ENCODE peak calls at places on chromosome 21, in five cellular contexts. V is brain microvascular endothelial cell, U is fibroblast of the aortic adventitia, F is NB4, B is AG09309. I is an unnamed sample.

GRCh38 chr21:44948426-44949120 is 8.7 kb downstream of the SLX9 start:
- DNase-seq in V (no peak), U (no peak), F (no peak), B (no peak), I (no peak)

GRCh38 chr21:44533891-44534627 is 5.9 kb downstream of the KRTAP10-1 start:
- DNase-seq in V (no peak), U (no peak), F (no peak), B (no peak), I (no peak)

GRCh38 chr21:37087188-37087587 is 14.1 kb downstream of the TTC3 start:
- DNase-seq in V (peak), U (peak), F (peak), B (peak), I (no peak)

GRCh38 chr21:41615613-41616012 is 107.7 kb upstream of the TMPRSS2 start:
- DNase-seq in V (peak), U (peak), F (no peak), B (peak), I (peak)

GRCh38 chr21:27505516-27505915 is 538.6 kb upstream of the ADAMTS5 start:
- DNase-seq in V (no peak), U (peak), F (no peak), B (peak), I (peak)

GRCh38 chr21:42574234-42575027 is 60.8 kb downstream of the SLC37A1 start:
- DNase-seq in V (peak), U (no peak), F (peak), B (no peak), I (no peak)

GRCh38 chr21:36773111-36773510 is 74.2 kb downstream of the SIM2 start:
- DNase-seq in V (peak), U (peak), F (no peak), B (peak), I (no peak)

GRCh38 chr21:43733529-43734071 is 14.7 kb downstream of the PDXK start:
- DNase-seq in V (no peak), U (peak), F (no peak), B (peak), I (no peak)

GRCh38 chr21:41614456-41615010 is 106.6 kb upstream of the TMPRSS2 start:
- DNase-seq in V (no peak), U (no peak), F (no peak), B (no peak), I (no peak)

GRCh38 chr21:8992731-8993174 is 1528.6 kb upstream of the TPTE start:
- DNase-seq in V (no peak), U (no peak), F (no peak), B (no peak), I (no peak)

GRCh38 chr21:41897047-41897669 is 18.0 kb upstream of the PRDM15 start:
- DNase-seq in V (no peak), U (no peak), F (no peak), B (no peak), I (no peak)

GRCh38 chr21:25901580-25901979 is 166.8 kb downstream of the GABPA start:
- DNase-seq in V (no peak), U (no peak), F (no peak), B (no peak), I (no peak)

GRCh38 chr21:39334611-39335010 is 14.3 kb downstream of the HMGN1 start:
- DNase-seq in V (no peak), U (no peak), F (no peak), B (no peak), I (no peak)

GRCh38 chr21:14987370-14988170 is 77.2 kb downstream of the NRIP1 start:
- DNase-seq in V (no peak), U (no peak), F (no peak), B (no peak), I (no peak)

GRCh38 chr21:42010507-42011493 is 640 bp upstream of the ZBTB21 start:
- DNase-seq in V (no peak), U (no peak), F (peak), B (no peak), I (no peak)

GRCh38 chr21:25115021-25115420 is 492.3 kb downstream of the MRPL39 start:
- DNase-seq in V (no peak), U (peak), F (no peak), B (no peak), I (no peak)

GRCh38 chr21:39712976-39713375 is 32.0 kb upstream of the IGSF5 start:
- DNase-seq in V (no peak), U (no peak), F (peak), B (no peak), I (no peak)

GRCh38 chr21:37758997-37759396 is 157.3 kb downstream of the KCNJ6 start:
- DNase-seq in V (peak), U (peak), F (peak), B (no peak), I (no peak)

GRCh38 chr21:44292812-44293195 is 7.0 kb upstream of the PFKL start:
- DNase-seq in V (no peak), U (no peak), F (no peak), B (no peak), I (no peak)

GRCh38 chr21:44083631-44084291 is 23.4 kb upstream of the PWP2 start:
- DNase-seq in V (peak), U (no peak), F (no peak), B (no peak), I (no peak)

GRCh38 chr21:25461730-25462129 is 145.6 kb downstream of the MRPL39 start:
- DNase-seq in V (peak), U (peak), F (no peak), B (no peak), I (no peak)

GRCh38 chr21:45768011-45768740 is 124.7 kb downstream of the PCBP3 start:
- DNase-seq in V (peak), U (peak), F (no peak), B (peak), I (peak)

GRCh38 chr21:45256912-45257672 is 30.6 kb downstream of the POFUT2 start:
- DNase-seq in V (no peak), U (no peak), F (peak), B (no peak), I (no peak)

GRCh38 chr21:37915941-37916794 is at the start of gene KCNJ6:
- DNase-seq in V (peak), U (peak), F (peak), B (no peak), I (no peak)

GRCh38 chr21:32523463-32523862 is 61.9 kb downstream of the TCP10L start:
- DNase-seq in V (no peak), U (no peak), F (no peak), B (no peak), I (no peak)

GRCh38 chr21:23853796-23854379 is 1753.4 kb downstream of the MRPL39 start:
- DNase-seq in V (peak), U (peak), F (peak), B (no peak), I (no peak)

GRCh38 chr21:45947296-45947695 is 34.3 kb upstream of the COL6A1 start:
- DNase-seq in V (no peak), U (no peak), F (no peak), B (no peak), I (no peak)

GRCh38 chr21:41703857-41704501 is 62.9 kb downstream of the RIPK4 start:
- DNase-seq in V (no peak), U (no peak), F (no peak), B (no peak), I (no peak)

GRCh38 chr21:45074048-45074817 is at the start of gene ADARB1:
- DNase-seq in V (peak), U (peak), F (peak), B (no peak), I (no peak)

GRCh38 chr21:45542242-45542666 is at the start of gene SLC19A1:
- DNase-seq in V (no peak), U (peak), F (peak), B (no peak), I (no peak)

GRCh38 chr21:39189857-39190604 is 6.8 kb upstream of the PSMG1 start:
- DNase-seq in V (peak), U (peak), F (no peak), B (no peak), I (peak)

GRCh38 chr21:38460171-38460742 is 38.0 kb downstream of the ERG start:
- DNase-seq in V (peak), U (peak), F (no peak), B (no peak), I (no peak)

GRCh38 chr21:33395866-33396265 is 7.3 kb upstream of the IFNGR2 start:
- DNase-seq in V (no peak), U (peak), F (peak), B (no peak), I (no peak)

GRCh38 chr21:44778499-44778911 is 23.1 kb downstream of the UBE2G2 start:
- DNase-seq in V (no peak), U (no peak), F (no peak), B (no peak), I (no peak)

GRCh38 chr21:45033791-45034555 is 40.4 kb upstream of the ADARB1 start:
- DNase-seq in V (peak), U (peak), F (no peak), B (peak), I (no peak)

GRCh38 chr21:36994501-36995189 is 11.9 kb upstream of the RIPPLY3 start:
- DNase-seq in V (no peak), U (no peak), F (no peak), B (no peak), I (no peak)

GRCh38 chr21:27206368-27206982 is 239.6 kb upstream of the ADAMTS5 start:
- DNase-seq in V (peak), U (no peak), F (no peak), B (no peak), I (no peak)

GRCh38 chr21:44617071-44617501 is 5.2 kb downstream of the KRTAP10-8 start:
- DNase-seq in V (no peak), U (no peak), F (no peak), B (no peak), I (no peak)

GRCh38 chr21:36282568-36283230 is 37.3 kb upstream of the MORC3 start:
- DNase-seq in V (peak), U (no peak), F (no peak), B (peak), I (no peak)

GRCh38 chr21:39313042-39313456 is 383 bp downstream of the BRWD1 start:
- DNase-seq in V (peak), U (no peak), F (no peak), B (no peak), I (no peak)

DNA sequence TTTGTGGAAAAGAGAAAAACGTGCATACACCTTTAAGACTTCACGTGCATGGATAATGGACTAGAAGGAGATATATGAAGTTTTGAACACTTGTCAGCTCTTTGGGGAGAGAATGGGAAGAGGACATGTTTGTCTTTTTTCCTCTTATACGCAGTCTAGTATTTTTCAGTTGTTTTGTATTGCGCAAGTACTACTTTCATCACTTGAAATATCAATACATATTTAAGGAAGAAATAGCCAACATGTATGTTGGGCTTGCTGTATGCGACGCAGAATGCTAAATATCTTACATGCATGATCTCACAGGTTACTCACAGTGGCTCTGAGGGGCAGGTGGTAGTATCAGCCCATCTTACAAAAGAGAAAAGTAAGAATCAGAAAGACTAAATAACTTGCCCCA is 176.5 kb upstream of the RUNX1 start:
- DNase-seq in V (no peak), U (no peak), F (no peak), B (no peak), I (no peak)
- TF ChIP-seq CTCF in V (no peak), U (no peak), F (no peak), B (no peak), I (no peak)

GRCh38 chr21:34498623-34499022 is 13.4 kb downstream of the KCNE1 start:
- DNase-seq in V (peak), U (peak), F (no peak), B (no peak), I (no peak)
- TF ChIP-seq CTCF in V (no peak), U (no peak), F (no peak), B (no peak), I (no peak)

DNA sequence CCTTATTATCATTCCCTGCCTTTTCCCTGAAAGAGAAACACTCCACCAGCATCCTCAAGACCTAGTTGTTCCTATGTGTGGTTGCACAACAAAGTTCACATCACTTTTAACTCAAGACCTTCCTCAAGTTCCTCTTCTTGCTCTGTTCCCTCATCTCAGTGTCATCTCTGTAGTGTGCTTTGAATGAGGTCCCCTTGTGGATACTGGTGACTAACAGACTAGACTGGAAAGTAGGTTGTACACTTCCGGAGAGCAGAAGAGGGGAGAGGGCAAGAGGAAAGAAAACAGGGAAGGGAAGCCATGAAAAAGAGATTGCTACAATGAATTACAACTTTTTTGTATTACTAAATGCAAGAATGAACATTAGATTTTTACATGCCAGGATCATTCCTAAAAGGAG is 853.8 kb downstream of the USP25 start:
- DNase-seq in V (no peak), U (no peak), F (peak), B (no peak), I (no peak)
- TF ChIP-seq CTCF in V (no peak), U (no peak), F (no peak), B (no peak), I (no peak)

GRCh38 chr21:28742527-28742926 is 250.2 kb downstream of the LTN1 start:
- DNase-seq in V (peak), U (peak), F (no peak), B (no peak), I (no peak)
- TF ChIP-seq CTCF in V (peak), U (peak), F (no peak), B (peak), I (peak)

GRCh38 chr21:29499734-29500343 is 201.1 kb downstream of the BACH1 start:
- DNase-seq in V (peak), U (no peak), F (peak), B (no peak), I (no peak)
- TF ChIP-seq CTCF in V (peak), U (peak), F (peak), B (peak), I (peak)

I was measured in AG04449.